ENCODE peak calls at places on chromosomes 13 and 19, in seven cellular contexts. X is GM23338; B is fibroblast of lung; F is A673; J is mucosa of descending colon; Z is bronchial epithelial cell; Q is CD8-positive, alpha-beta T cell. O is an unnamed sample.
A peak's percentile ranks its signal among the peaks of the same experiment; 100 is the strongest.

GRCh38 chr13:79990048-79990447 is 350.9 kb downstream of the SPRY2 start:
- DNase-seq in X (no peak), B (peak; percentile 49), F (no peak), J (no peak), Z (no peak), Q (no peak), O (no peak)

GRCh38 chr13:60976367-60976766 is 439.3 kb downstream of the PCDH20 start:
- DNase-seq in X (no peak), B (no peak), F (no peak), J (no peak), Z (no peak), Q (no peak), O (no peak)

GRCh38 chr19:37905936-37906867 is at the start of gene WDR87:
- DNase-seq in X (peak; percentile 94), B (peak; percentile 24), F (no peak), J (peak; percentile 73), Z (peak; percentile 35), Q (peak; percentile 36), O (peak; percentile 98)

GRCh38 chr19:48543121-48543710 is 8.8 kb upstream of the SULT2B1 start:
- DNase-seq in X (peak; percentile 46), B (peak; percentile 59), F (no peak), J (peak; percentile 70), Z (peak; percentile 88), Q (no peak), O (peak; percentile 66)

GRCh38 chr19:38769635-38770211 is 3.6 kb downstream of the LGALS7 start:
- DNase-seq in X (peak; percentile 79), B (peak; percentile 53), F (peak; percentile 76), J (peak; percentile 98), Z (peak; percentile 68), Q (peak; percentile 87), O (peak; percentile 95)

GRCh38 chr13:39062004-39062403 is 23.7 kb downstream of the NHLRC3 start:
- DNase-seq in X (no peak), B (no peak), F (no peak), J (no peak), Z (no peak), Q (no peak), O (no peak)

GRCh38 chr19:19285723-19286122 is 12.6 kb upstream of the TM6SF2 start:
- DNase-seq in X (no peak), B (no peak), F (no peak), J (no peak), Z (no peak), Q (no peak), O (no peak)

GRCh38 chr13:79393564-79394249 is 12.3 kb downstream of the RBM26 start:
- DNase-seq in X (no peak), B (no peak), F (no peak), J (no peak), Z (no peak), Q (peak; percentile 38), O (no peak)

GRCh38 chr13:29849731-29850212 is 645 bp downstream of the UBL3 start:
- DNase-seq in X (peak; percentile 60), B (peak; percentile 82), F (peak; percentile 55), J (peak; percentile 78), Z (peak; percentile 70), Q (no peak), O (peak; percentile 67)

GRCh38 chr13:98843482-98843877 is 91.0 kb upstream of the SLC15A1 start:
- DNase-seq in X (no peak), B (no peak), F (no peak), J (no peak), Z (no peak), Q (no peak), O (no peak)

GRCh38 chr19:55088543-55089265 is 13.0 kb downstream of the EPS8L1 start:
- DNase-seq in X (peak; percentile 95), B (peak; percentile 32), F (peak; percentile 87), J (peak; percentile 84), Z (peak; percentile 41), Q (peak; percentile 62), O (peak; percentile 95)
- H3K4me3 ChIP-seq in X (peak overlapping the region; percentile 79), B (no peak overlapping the region), F (no peak overlapping the region), J (no peak overlapping the region), Z (no peak overlapping the region), Q (no peak overlapping the region), O (no peak overlapping the region)

DNA sequence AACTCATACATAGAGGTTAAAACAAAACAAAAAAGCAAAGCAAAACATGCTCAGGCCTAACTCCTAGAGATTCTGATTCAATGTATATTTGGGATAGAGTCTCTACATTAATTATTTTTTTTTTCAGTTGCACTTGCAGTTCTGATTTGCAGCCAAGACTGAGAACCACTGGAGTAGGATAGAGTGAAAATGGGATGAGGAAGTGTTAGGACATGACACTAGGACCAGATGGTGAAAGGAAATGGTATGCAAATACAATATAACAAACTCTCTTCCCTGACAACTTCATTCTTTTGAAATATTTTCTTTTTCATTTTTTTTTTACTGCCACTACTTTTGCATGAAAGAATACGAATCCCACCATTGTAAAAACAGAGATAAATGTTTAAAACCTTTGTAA is 1.8 kb downstream of the CCDC122 start:
- DNase-seq in X (no peak), B (no peak), F (no peak), J (no peak), Z (no peak), Q (no peak), O (no peak)
- H3K4me3 ChIP-seq in X (peak overlapping the region; percentile 73), B (no peak overlapping the region), F (no peak overlapping the region), J (no peak overlapping the region), Z (no peak overlapping the region), Q (no peak overlapping the region), O (no peak overlapping the region)

GRCh38 chr19:33568706-33569105 is 47.1 kb upstream of the PEPD start:
- DNase-seq in X (no peak), B (no peak), F (no peak), J (no peak), Z (no peak), Q (no peak), O (no peak)

GRCh38 chr19:33574824-33575223 is 46.9 kb upstream of the CHST8 start:
- DNase-seq in X (no peak), B (no peak), F (no peak), J (no peak), Z (no peak), Q (no peak), O (no peak)

GRCh38 chr19:33564836-33565338 is 43.3 kb upstream of the PEPD start:
- DNase-seq in X (peak; percentile 17), B (no peak), F (no peak), J (no peak), Z (no peak), Q (no peak), O (no peak)

GRCh38 chr19:33569822-33570221 is 48.2 kb upstream of the PEPD start:
- DNase-seq in X (peak; percentile 10), B (no peak), F (peak; percentile 10), J (no peak), Z (no peak), Q (no peak), O (no peak)
- H3K4me3 ChIP-seq in X (no peak overlapping the region), B (no peak overlapping the region), F (no peak overlapping the region), J (no peak overlapping the region), Z (no peak overlapping the region), Q (no peak overlapping the region), O (no peak overlapping the region)

GRCh38 chr13:74162782-74163181 is 28.6 kb upstream of the KLF12 start:
- DNase-seq in X (no peak), B (no peak), F (no peak), J (no peak), Z (no peak), Q (no peak), O (no peak)

GRCh38 chr13:74158606-74159352 is 24.6 kb upstream of the KLF12 start:
- DNase-seq in X (no peak), B (no peak), F (no peak), J (no peak), Z (peak; percentile 24), Q (no peak), O (no peak)

GRCh38 chr13:74153316-74153715 is 19.1 kb upstream of the KLF12 start:
- DNase-seq in X (no peak), B (no peak), F (no peak), J (no peak), Z (peak; percentile 57), Q (no peak), O (no peak)

GRCh38 chr13:74162135-74162534 is 27.9 kb upstream of the KLF12 start:
- DNase-seq in X (no peak), B (no peak), F (no peak), J (no peak), Z (no peak), Q (no peak), O (no peak)

DNA sequence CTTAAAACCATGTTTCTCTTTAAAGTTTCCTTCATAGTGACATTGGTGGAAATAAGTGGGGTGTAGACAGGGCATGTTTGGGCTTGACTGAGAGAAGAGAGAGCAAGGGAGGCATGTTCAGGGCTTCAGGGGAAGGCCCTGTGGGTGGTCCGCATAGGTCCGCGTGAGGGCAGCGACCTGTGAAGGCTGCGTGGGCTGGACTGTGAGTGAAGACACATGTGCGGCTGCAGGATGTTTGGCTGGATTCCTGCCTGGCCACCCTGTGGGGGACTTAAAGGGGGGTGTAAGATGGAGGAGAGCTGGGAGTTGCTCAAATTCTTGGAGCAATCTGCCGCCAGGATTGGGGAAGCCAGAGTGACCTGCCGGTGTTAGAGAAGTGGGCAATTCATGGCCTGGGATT is 23.8 kb upstream of the KLF12 start:
- DNase-seq in X (no peak), B (peak; percentile 8), F (no peak), J (no peak), Z (no peak), Q (no peak), O (no peak)
- H3K4me3 ChIP-seq in X (no peak overlapping the region), B (no peak overlapping the region), F (no peak overlapping the region), J (no peak overlapping the region), Z (no peak overlapping the region), Q (no peak overlapping the region), O (no peak overlapping the region)

GRCh38 chr19:4641132-4641531 is 1.8 kb downstream of the TNFAIP8L1 start:
- DNase-seq in X (no peak), B (no peak), F (no peak), J (no peak), Z (peak; percentile 57), Q (no peak), O (no peak)
- H3K4me3 ChIP-seq in X (no peak overlapping the region), B (no peak overlapping the region), F (peak overlapping the region; percentile 89), J (no peak overlapping the region), Z (no peak overlapping the region), Q (no peak overlapping the region), O (no peak overlapping the region)

GRCh38 chr19:15253076-15253475 is 20.8 kb upstream of the EPHX3 start:
- DNase-seq in X (no peak), B (no peak), F (no peak), J (no peak), Z (no peak), Q (no peak), O (no peak)
- H3K4me3 ChIP-seq in X (no peak overlapping the region), B (no peak overlapping the region), F (no peak overlapping the region), J (no peak overlapping the region), Z (no peak overlapping the region), Q (no peak overlapping the region), O (no peak overlapping the region)

DNA sequence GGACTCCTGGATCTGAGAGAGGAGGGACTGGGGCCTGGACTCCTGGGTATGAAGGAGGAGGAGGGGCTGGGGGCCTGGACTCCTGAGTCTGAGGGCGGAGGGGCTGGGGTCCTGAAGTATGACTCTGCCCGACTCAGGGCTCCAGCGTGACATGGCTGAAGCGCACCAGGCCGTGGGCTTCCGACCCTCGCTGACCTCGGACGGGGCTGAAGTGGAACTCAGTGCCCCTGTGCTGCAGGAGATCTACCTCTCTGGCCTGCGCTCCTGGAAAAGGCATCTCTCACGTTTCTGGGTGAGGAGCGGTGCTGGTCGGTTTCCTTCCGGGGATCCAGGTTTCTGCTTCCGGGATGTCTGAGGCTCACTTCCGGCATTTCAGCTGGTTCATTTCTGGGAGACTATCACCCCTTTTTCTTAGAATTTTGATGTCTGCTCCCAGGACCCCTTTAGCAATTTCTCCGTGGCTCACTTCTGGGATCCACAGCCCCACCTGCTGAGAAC is 1.2 kb downstream of the CPT1C start:
- DNase-seq in X (no peak), B (no peak), F (no peak), J (no peak), Z (no peak), Q (no peak), O (peak; percentile 46)
- H3K4me3 ChIP-seq in X (peak overlapping the region; percentile 97), B (peak overlapping the region; percentile 64), F (no peak overlapping the region), J (no peak overlapping the region), Z (no peak overlapping the region), Q (no peak overlapping the region), O (no peak overlapping the region)

GRCh38 chr19:982567-983170 is 1.5 kb upstream of the WDR18 start:
- DNase-seq in X (peak; percentile 83), B (peak; percentile 29), F (peak; percentile 70), J (peak; percentile 86), Z (peak; percentile 13), Q (peak; percentile 65), O (peak; percentile 100)
- H3K4me3 ChIP-seq in X (peak overlapping the region; percentile 38), B (peak overlapping the region; percentile 52), F (peak overlapping the region; percentile 28), J (no peak overlapping the region), Z (peak overlapping the region; percentile 32), Q (no peak overlapping the region), O (no peak overlapping the region)

O was measured in H7.